ENCODE peak calls at places on chromosomes 7 and 10, in seven cellular contexts. W is CD4-positive, CD25-positive, alpha-beta regulatory T cell; L is AG04450; X is right cardiac atrium; M is GM06990; H is fibroblast of lung; S is NT2/D1. J is an unnamed sample. For H3K27me3, the result is how much of the 10 kb centered on the place peaks cover.

GRCh38 chr10:24853661-24854060 is 98.7 kb downstream of the PRTFDC1 start:
- DNase-seq in W (no peak), L (no peak), X (no peak), M (no peak), H (no peak), S (no peak), J (no peak)

GRCh38 chr7:69204936-69205335 is 393.3 kb upstream of the AUTS2 start:
- DNase-seq in W (no peak), L (no peak), X (no peak), M (no peak), H (no peak), S (no peak), J (no peak)

GRCh38 chr10:52644678-52645434 is 127.7 kb downstream of the MBL2 start:
- DNase-seq in W (no peak), L (no peak), X (no peak), M (no peak), H (peak), S (peak), J (peak)

GRCh38 chr10:10663587-10663986 is 354.1 kb upstream of the CELF2 start:
- DNase-seq in W (no peak), L (no peak), X (no peak), M (no peak), H (peak), S (no peak), J (no peak)

GRCh38 chr7:24755541-24756416 is 1.5 kb downstream of the GSDME start:
- DNase-seq in W (no peak), L (peak), X (no peak), M (peak), H (peak), S (no peak), J (no peak)

GRCh38 chr10:132248455-132249231 is 59.1 kb downstream of the STK32C start:
- DNase-seq in W (peak), L (no peak), X (peak), M (no peak), H (no peak), S (no peak), J (peak)

GRCh38 chr10:34759161-34759836 is 55.8 kb downstream of the PARD3 start:
- DNase-seq in W (no peak), L (no peak), X (no peak), M (no peak), H (no peak), S (no peak), J (no peak)

GRCh38 chr7:17301491-17302101 is 3.1 kb downstream of the AHR start:
- DNase-seq in W (peak), L (no peak), X (no peak), M (peak), H (peak), S (no peak), J (no peak)

GRCh38 chr7:50591480-50592438 is 26.6 kb upstream of the DDC start:
- DNase-seq in W (no peak), L (no peak), X (no peak), M (no peak), H (no peak), S (no peak), J (no peak)

GRCh38 chr10:25061711-25062455 is 45.5 kb downstream of the THNSL1 start:
- DNase-seq in W (no peak), L (no peak), X (no peak), M (no peak), H (no peak), S (no peak), J (no peak)

GRCh38 chr10:33303988-33304387 is 30.5 kb downstream of the NRP1 start:
- DNase-seq in W (no peak), L (no peak), X (no peak), M (no peak), H (no peak), S (no peak), J (no peak)

GRCh38 chr7:29649876-29650275 is 86.2 kb downstream of the PRR15 start:
- DNase-seq in W (no peak), L (no peak), X (no peak), M (no peak), H (no peak), S (no peak), J (no peak)

GRCh38 chr10:117983961-117984360 is 62.8 kb downstream of the RAB11FIP2 start:
- DNase-seq in W (no peak), L (no peak), X (no peak), M (no peak), H (no peak), S (no peak), J (no peak)

GRCh38 chr10:119283387-119283786 is 76.0 kb downstream of the GRK5 start:
- DNase-seq in W (no peak), L (no peak), X (no peak), M (no peak), H (no peak), S (no peak), J (no peak)

GRCh38 chr7:152931583-152931982 is 172.0 kb downstream of the ACTR3B start:
- DNase-seq in W (no peak), L (no peak), X (no peak), M (no peak), H (no peak), S (no peak), J (no peak)

GRCh38 chr10:36666451-36666850 is 458.9 kb upstream of the ANKRD30A start:
- DNase-seq in W (no peak), L (no peak), X (no peak), M (no peak), H (no peak), S (no peak), J (no peak)

GRCh38 chr10:49094707-49095106 is 20.6 kb downstream of the VSTM4 start:
- DNase-seq in W (no peak), L (no peak), X (no peak), M (no peak), H (no peak), S (no peak), J (no peak)

GRCh38 chr7:157400171-157400860 is 63.5 kb downstream of the DNAJB6 start:
- DNase-seq in W (no peak), L (no peak), X (peak), M (no peak), H (no peak), S (no peak), J (no peak)

GRCh38 chr10:21084700-21085099 is 187.6 kb upstream of the NEBL start:
- DNase-seq in W (no peak), L (no peak), X (no peak), M (no peak), H (no peak), S (no peak), J (no peak)

GRCh38 chr7:96991850-96992623 is 13.3 kb upstream of the DLX6 start:
- DNase-seq in W (no peak), L (no peak), X (no peak), M (no peak), H (no peak), S (no peak), J (peak)

GRCh38 chr7:112892263-112892662 is 102.1 kb upstream of the TMEM168 start:
- DNase-seq in W (no peak), L (peak), X (no peak), M (no peak), H (peak), S (no peak), J (no peak)

GRCh38 chr10:11218395-11218794 is 200.7 kb downstream of the CELF2 start:
- DNase-seq in W (no peak), L (no peak), X (no peak), M (no peak), H (no peak), S (no peak), J (no peak)

GRCh38 chr7:55060690-55061414 is 42.0 kb downstream of the EGFR start:
- DNase-seq in W (no peak), L (no peak), X (no peak), M (no peak), H (peak), S (no peak), J (no peak)

GRCh38 chr7:15236958-15237357 is 324.9 kb downstream of the AGMO start:
- DNase-seq in W (no peak), L (no peak), X (no peak), M (no peak), H (no peak), S (no peak), J (no peak)

GRCh38 chr7:5997210-5997808 is 11.5 kb downstream of the PMS2 start:
- DNase-seq in W (peak), L (peak), X (no peak), M (no peak), H (peak), S (peak), J (peak)

GRCh38 chr7:66950763-66951162 is 29.7 kb downstream of the TMEM248 start:
- DNase-seq in W (no peak), L (no peak), X (no peak), M (no peak), H (peak), S (no peak), J (no peak)

GRCh38 chr10:67005981-67006380 is 80.1 kb downstream of the LRRTM3 start:
- DNase-seq in W (no peak), L (no peak), X (no peak), M (no peak), H (no peak), S (no peak), J (no peak)

GRCh38 chr10:17233534-17233933 is 5.5 kb downstream of the VIM start:
- DNase-seq in W (no peak), L (no peak), X (no peak), M (no peak), H (no peak), S (no peak), J (no peak)

GRCh38 chr7:91913612-91914011 is 27.1 kb upstream of the AKAP9 start:
- DNase-seq in W (no peak), L (no peak), X (no peak), M (no peak), H (peak), S (no peak), J (no peak)

GRCh38 chr7:30240401-30240800 is 44.0 kb upstream of the ZNRF2 start:
- DNase-seq in W (no peak), L (no peak), X (no peak), M (peak), H (no peak), S (no peak), J (no peak)

GRCh38 chr10:26931223-26931622 is 70.5 kb upstream of the ABI1 start:
- DNase-seq in W (no peak), L (no peak), X (peak), M (peak), H (no peak), S (no peak), J (peak)
- H3K4me3 ChIP-seq in W (no peak), L (peak), X (peak), M (no peak), H (no peak), S (no peak), J (peak)

DNA sequence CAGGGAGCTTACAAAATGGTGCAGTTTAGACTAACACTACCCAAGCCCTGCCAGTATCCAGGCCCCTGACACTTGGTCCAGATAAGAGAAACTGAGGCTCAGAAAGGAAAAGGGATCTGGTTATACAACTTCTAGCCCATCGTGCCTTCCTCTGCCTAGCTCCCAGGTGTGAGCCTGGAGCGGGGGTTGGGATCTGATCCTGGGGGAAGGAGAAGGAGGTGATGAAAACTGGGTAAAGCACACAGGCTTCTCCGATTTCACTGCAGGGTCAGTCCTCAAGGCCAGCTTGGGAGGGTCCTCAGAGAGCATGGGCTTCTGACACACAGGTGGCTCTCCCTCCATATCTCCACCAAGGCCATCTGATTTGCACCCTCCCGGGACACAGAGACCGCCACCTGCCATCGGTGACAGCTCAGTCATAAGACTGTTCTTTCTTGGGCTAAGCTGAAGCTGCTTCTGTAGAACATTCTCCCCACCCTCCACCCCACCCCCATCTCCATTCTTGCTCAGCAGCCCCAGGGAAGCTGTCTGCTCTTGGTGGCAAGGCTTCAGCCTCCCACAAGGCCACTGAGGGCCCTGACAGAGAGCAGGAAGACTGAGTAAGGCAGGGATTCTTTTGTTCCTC is 16.4 kb downstream of the SRRM3 start:
- DNase-seq in W (no peak), L (no peak), X (no peak), M (no peak), H (no peak), S (no peak), J (peak)
- H3K27me3 ChIP-seq in W (under half), L (under half), X (under half), M (under half), H (under half), S (under half), J (under half)

DNA sequence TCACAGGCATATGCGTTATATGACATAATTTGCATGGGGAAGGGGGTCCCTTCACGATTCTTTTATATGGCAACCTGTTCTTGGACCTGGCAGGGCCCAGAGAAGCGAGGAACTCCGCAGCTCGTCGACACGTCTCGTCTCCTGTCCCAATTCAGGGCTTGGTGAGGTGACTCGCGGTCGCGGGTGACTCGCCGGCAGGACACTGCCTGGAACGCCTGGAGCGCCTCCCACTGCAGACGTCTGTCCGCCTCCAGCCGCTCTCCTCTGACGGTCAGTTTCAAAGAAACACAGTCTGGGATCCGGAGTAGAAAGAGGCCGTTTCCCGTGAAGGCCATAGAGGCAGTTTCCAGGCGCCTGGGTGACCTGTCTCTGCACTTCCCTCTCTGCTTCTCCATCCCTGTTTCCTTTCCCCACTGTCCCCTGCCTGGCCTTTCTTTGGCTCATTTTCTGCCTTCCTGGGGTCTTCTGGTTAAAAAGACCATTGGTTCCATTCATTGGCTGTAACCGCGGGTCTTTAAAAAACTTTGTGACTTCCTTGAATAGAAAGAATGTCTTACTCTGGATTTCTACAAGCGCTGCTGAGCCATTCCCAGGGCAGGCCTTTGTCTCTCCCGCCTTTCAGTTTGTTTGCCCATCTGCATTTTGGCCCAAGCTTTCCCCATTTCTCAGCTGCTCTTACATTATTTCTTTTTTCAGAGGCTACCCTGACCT is 1.2 kb downstream of the UPP1 start:
- DNase-seq in W (no peak), L (no peak), X (peak), M (peak), H (peak), S (peak), J (peak)
- H3K4me3 ChIP-seq in W (peak), L (peak), X (peak), M (no peak), H (peak), S (peak), J (peak)

DNA sequence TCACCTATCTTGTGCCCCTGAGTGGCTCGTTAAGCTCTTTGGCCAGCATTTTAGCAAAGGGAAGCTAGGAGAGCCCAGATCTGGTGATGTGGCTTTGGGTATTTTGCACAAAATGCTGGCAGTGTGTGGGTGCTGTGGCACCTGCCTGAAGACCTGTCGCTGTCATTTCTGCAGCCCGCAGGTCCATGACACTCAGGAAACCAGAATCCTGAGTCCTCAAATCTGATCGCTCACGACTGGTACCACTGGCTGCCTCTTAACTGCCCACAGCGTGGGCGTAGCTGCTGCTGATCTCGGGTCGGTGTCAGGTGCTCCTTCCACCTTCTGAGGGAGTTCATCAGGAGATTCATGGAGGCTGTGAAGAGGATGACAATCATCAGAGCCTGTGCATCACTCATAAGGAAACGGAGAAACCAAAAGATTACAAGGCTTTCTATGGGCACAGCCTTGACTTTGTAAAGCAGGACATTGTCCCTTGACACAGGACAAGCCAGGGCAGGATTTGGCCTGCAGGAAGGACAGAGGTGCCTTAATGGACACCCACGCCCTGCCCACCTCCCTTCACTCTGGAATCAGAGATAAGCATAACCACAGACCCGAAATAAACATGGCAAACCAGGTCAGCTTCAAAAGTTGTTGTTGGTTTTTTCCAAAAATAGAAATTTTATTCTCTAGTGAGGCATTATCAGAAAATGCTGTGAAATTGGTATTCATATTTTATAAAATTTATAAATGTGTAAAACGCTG is 71.0 kb upstream of the STK17A start:
- DNase-seq in W (no peak), L (no peak), X (no peak), M (no peak), H (no peak), S (no peak), J (no peak)
- H3K27me3 ChIP-seq in W (under half), L (under half), X (under half), M (under half), H (under half), S (under half), J (under half)

DNA sequence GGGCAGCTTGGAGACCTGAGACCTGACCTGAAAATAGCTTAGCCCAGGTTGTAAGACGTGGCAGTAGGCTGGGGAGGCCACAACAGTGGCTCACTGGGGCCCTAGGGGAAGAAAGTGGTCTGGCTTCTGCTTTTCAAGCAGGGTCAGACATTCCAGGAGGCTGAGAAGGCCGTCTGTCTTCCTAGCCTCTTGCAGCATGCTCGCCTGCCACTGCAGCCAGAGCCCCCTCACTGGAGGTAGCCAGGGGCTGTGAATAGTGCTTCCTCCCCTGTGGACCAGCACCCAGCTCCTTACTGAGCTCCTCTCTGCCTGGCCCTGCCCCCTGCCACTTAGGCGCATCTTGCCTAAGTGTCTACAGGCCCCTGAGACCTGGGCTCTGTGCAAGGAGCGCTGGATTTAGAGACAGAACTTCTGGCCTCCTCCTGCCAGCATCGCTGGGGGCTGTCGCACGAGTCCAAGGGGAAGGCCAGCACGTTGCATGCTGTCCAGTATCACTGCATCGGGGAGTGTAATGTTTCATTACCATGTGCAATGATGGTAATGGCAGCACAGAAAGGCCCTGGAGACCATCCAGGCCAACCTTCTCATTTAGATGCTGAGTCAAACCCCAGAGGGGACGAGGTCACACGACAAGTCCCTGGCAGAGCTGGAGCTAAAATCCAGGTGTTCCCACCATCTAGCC is 12.7 kb downstream of the ZMIZ1 start:
- DNase-seq in W (no peak), L (peak), X (no peak), M (no peak), H (peak), S (no peak), J (no peak)
- H3K4me3 ChIP-seq in W (no peak), L (no peak), X (no peak), M (no peak), H (no peak), S (no peak), J (no peak)

DNA sequence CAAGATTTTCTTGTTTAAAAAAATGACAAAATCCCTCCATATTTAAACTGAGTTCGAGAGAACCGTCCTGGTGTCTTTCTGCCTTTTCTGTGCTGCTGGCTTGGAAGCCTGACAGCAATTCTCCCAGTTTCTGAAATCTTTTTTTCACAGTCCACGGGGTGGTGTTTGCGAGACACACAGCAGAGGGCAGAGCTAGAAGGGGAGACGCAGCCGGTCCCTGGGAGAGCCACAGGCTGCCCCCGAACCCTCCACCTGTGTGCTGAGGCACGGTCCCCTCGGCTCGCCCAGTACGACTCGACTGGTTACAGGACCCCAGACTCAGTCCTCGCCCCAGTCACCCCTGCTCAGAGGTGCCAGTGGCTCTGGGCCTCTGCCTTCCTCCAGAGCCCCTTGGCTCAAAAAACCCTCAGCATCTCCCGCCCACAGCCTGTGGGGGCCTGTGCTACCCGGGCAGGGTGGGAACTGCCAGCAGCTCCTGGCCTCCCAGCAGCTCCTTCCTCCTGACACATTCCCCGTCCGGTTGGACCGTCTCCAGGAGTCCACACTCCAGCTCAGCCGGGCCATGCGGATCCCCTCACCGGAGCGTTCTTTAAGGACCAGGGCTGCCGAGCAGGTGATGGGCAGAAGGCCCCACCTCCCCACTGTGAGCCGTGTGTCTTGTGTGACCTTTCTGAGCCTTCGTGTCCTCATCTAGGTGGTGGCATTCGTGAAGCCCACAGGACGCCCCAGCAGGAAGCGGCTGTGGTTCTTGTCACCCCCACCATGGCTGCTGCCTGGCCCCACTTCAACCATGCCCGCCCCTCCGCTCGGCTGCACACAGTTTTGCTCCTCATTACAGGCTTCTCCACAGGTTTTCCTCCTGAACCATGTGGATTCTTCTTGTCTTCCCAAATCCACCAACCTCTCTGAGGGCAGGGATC is 52.3 kb upstream of the EN2 start:
- DNase-seq in W (no peak), L (no peak), X (no peak), M (no peak), H (no peak), S (no peak), J (peak)
- H3K27me3 ChIP-seq in W (under half), L (under half), X (under half), M (under half), H (under half), S (under half), J (under half)